ENCODE peak calls at places on chromosomes 4 and X, in four cellular contexts. E is mesenteric fat pad, X is GM04504, H is gastrocnemius medialis. I is an unnamed sample.
A peak's percentile ranks its signal among the peaks of the same experiment; 100 is the strongest.

GRCh38 chr4:55005910-55006309 is 119.5 kb downstream of the KDR start:
- DNase-seq in E (no peak), H (no peak), X (no peak), I (no peak)

GRCh38 chr4:149645790-149646189 is 169.9 kb downstream of the IQCM start:
- DNase-seq in H (no peak), E (no peak), X (no peak), I (no peak)

GRCh38 chr4:99219072-99219471 is at the start of gene ADH6:
- DNase-seq in H (no peak), E (no peak), X (no peak), I (no peak)

GRCh38 chrX:153611298-153612095 is 12.6 kb upstream of the CCNQ start:
- DNase-seq in X (no peak), H (no peak), E (no peak), I (no peak)

GRCh38 chrX:44873415-44874270 is 655 bp downstream of the KDM6A start:
- DNase-seq in E (no peak), X (peak; percentile 26), H (peak; percentile 6), I (peak; percentile 22)

GRCh38 chr4:128823025-128823661 is 13.6 kb downstream of the JADE1 start:
- DNase-seq in E (no peak), H (no peak), X (peak; percentile 81), I (no peak)

GRCh38 chrX:110951472-110952269 is 144.3 kb upstream of the PAK3 start:
- DNase-seq in X (no peak), H (no peak), E (no peak), I (no peak)

GRCh38 chr4:17544205-17544604 is 29.2 kb downstream of the CLRN2 start:
- DNase-seq in E (no peak), X (no peak), H (no peak), I (peak; percentile 24)

GRCh38 chrX:103101280-103102042 is 8.5 kb upstream of the NXF3 start:
- DNase-seq in X (no peak), E (no peak), H (no peak), I (no peak)

GRCh38 chr4:41887821-41888699 is 47.2 kb upstream of the TMEM33 start:
- DNase-seq in H (no peak), X (peak; percentile 16), E (no peak), I (peak; percentile 14)

GRCh38 chr4:41510179-41510578 is 27.8 kb upstream of the LIMCH1 start:
- DNase-seq in E (no peak), X (no peak), H (no peak), I (no peak)

GRCh38 chr4:7828926-7829325 is 110.7 kb downstream of the AFAP1 start:
- DNase-seq in H (no peak), X (peak; percentile 63), E (no peak), I (no peak)

GRCh38 chr4:179110356-179110755 is 1668.1 kb upstream of the AGA start:
- DNase-seq in H (no peak), E (no peak), X (no peak), I (no peak)

GRCh38 chrX:19121898-19122640 is at the start of gene ADGRG2:
- DNase-seq in H (peak; percentile 2), E (no peak), X (no peak), I (peak; percentile 13)

GRCh38 chr4:109411964-109412363 is 21.7 kb upstream of the SEC24B start:
- DNase-seq in H (no peak), X (no peak), E (no peak), I (peak; percentile 49)

GRCh38 chr4:53932784-53933183 is 131.6 kb downstream of the CHIC2 start:
- DNase-seq in X (no peak), E (no peak), H (no peak), I (no peak)

GRCh38 chr4:20418865-20419451 is 167.3 kb downstream of the SLIT2 start:
- DNase-seq in X (peak; percentile 47), H (no peak), E (no peak), I (peak; percentile 27)

GRCh38 chrX:151151668-151152267 is 24.6 kb upstream of the GPR50 start:
- DNase-seq in E (no peak), X (peak; percentile 19), H (no peak), I (peak; percentile 77)

GRCh38 chrX:136380010-136380769 is 79.4 kb downstream of the ADGRG4 start:
- DNase-seq in X (no peak), H (no peak), E (no peak), I (no peak)